ENCODE peak calls at places on chromosomes 7 and 10, in six cellular contexts. One of them, this sample, is unnamed.

GRCh38 chr7:7190142-7190541 is 7.8 kb downstream of the C1GALT1 start:
- DNase-seq in HEK293T: no peak
- DNase-seq in retina: no peak
- DNase-seq in HFF-Myc: no peak
- DNase-seq in amygdala: no peak
- DNase-seq in GM03348: peak
- DNase-seq in this sample: no peak

GRCh38 chr7:130918129-130919052 is 184.4 kb upstream of the KLF14 start:
- DNase-seq in retina: no peak
- DNase-seq in GM03348: no peak
- DNase-seq in HFF-Myc: no peak
- DNase-seq in HEK293T: no peak
- DNase-seq in amygdala: no peak
- DNase-seq in this sample: no peak

GRCh38 chr7:157397751-157398691 is 61.2 kb downstream of the DNAJB6 start:
- DNase-seq in HFF-Myc: peak
- DNase-seq in GM03348: peak
- DNase-seq in amygdala: peak
- DNase-seq in HEK293T: peak
- DNase-seq in retina: no peak
- DNase-seq in this sample: peak

GRCh38 chr10:122363722-122364463 is 10.6 kb upstream of the PLEKHA1 start:
- DNase-seq in HFF-Myc: no peak
- DNase-seq in HEK293T: no peak
- DNase-seq in GM03348: peak
- DNase-seq in amygdala: no peak
- DNase-seq in retina: no peak
- DNase-seq in this sample: peak

GRCh38 chr10:114163062-114163861 is 10.7 kb downstream of the CCDC186 start:
- DNase-seq in HEK293T: no peak
- DNase-seq in HFF-Myc: no peak
- DNase-seq in retina: no peak
- DNase-seq in amygdala: no peak
- DNase-seq in GM03348: peak
- DNase-seq in this sample: no peak

GRCh38 chr10:44467090-44467489 is 82.2 kb upstream of the CXCL12 start:
- DNase-seq in HFF-Myc: no peak
- DNase-seq in amygdala: no peak
- DNase-seq in HEK293T: no peak
- DNase-seq in retina: no peak
- DNase-seq in GM03348: no peak
- DNase-seq in this sample: no peak

GRCh38 chr7:50226669-50227068 is 77.8 kb upstream of the IKZF1 start:
- DNase-seq in HFF-Myc: no peak
- DNase-seq in amygdala: no peak
- DNase-seq in HEK293T: no peak
- DNase-seq in GM03348: no peak
- DNase-seq in retina: no peak
- DNase-seq in this sample: no peak

GRCh38 chr7:33882040-33882800 is 23.1 kb upstream of the BMPER start:
- DNase-seq in GM03348: peak
- DNase-seq in HEK293T: no peak
- DNase-seq in retina: no peak
- DNase-seq in HFF-Myc: no peak
- DNase-seq in amygdala: no peak
- DNase-seq in this sample: no peak

GRCh38 chr7:127751723-127752448 is 99.9 kb downstream of the SND1 start:
- DNase-seq in retina: peak
- DNase-seq in HEK293T: no peak
- DNase-seq in amygdala: no peak
- DNase-seq in GM03348: peak
- DNase-seq in HFF-Myc: no peak
- DNase-seq in this sample: peak

GRCh38 chr7:25672476-25672875 is 444.2 kb upstream of the NPVF start:
- DNase-seq in GM03348: no peak
- DNase-seq in HFF-Myc: no peak
- DNase-seq in amygdala: no peak
- DNase-seq in HEK293T: no peak
- DNase-seq in retina: no peak
- DNase-seq in this sample: no peak

GRCh38 chr10:103546401-103546800 is 52.9 kb downstream of the NEURL1 start:
- DNase-seq in HEK293T: no peak
- DNase-seq in amygdala: no peak
- DNase-seq in retina: no peak
- DNase-seq in HFF-Myc: no peak
- DNase-seq in GM03348: no peak
- DNase-seq in this sample: no peak

GRCh38 chr10:124748206-124748605 is 4.0 kb upstream of the FAM53B start:
- DNase-seq in retina: no peak
- DNase-seq in amygdala: no peak
- DNase-seq in HFF-Myc: no peak
- DNase-seq in HEK293T: no peak
- DNase-seq in GM03348: no peak
- DNase-seq in this sample: no peak

GRCh38 chr7:30421647-30422196 is 56.9 kb downstream of the NOD1 start:
- DNase-seq in amygdala: no peak
- DNase-seq in retina: no peak
- DNase-seq in HEK293T: no peak
- DNase-seq in HFF-Myc: no peak
- DNase-seq in GM03348: no peak
- DNase-seq in this sample: no peak

GRCh38 chr7:152894295-152895170 is 135.0 kb downstream of the ACTR3B start:
- DNase-seq in HFF-Myc: no peak
- DNase-seq in HEK293T: peak
- DNase-seq in amygdala: no peak
- DNase-seq in retina: peak
- DNase-seq in GM03348: peak
- DNase-seq in this sample: no peak

GRCh38 chr7:105205592-105206211 is 183.0 kb downstream of the SRPK2 start:
- DNase-seq in retina: no peak
- DNase-seq in HFF-Myc: no peak
- DNase-seq in amygdala: no peak
- DNase-seq in GM03348: no peak
- DNase-seq in HEK293T: no peak
- DNase-seq in this sample: no peak

GRCh38 chr10:110225441-110225755 is 18.0 kb downstream of the MXI1 start:
- DNase-seq in amygdala: no peak
- DNase-seq in GM03348: no peak
- DNase-seq in HEK293T: no peak
- DNase-seq in retina: no peak
- DNase-seq in HFF-Myc: no peak
- DNase-seq in this sample: no peak

GRCh38 chr10:2928219-2928840 is 139.0 kb upstream of the PFKP start:
- DNase-seq in amygdala: peak
- DNase-seq in retina: peak
- DNase-seq in GM03348: peak
- DNase-seq in HFF-Myc: peak
- DNase-seq in HEK293T: peak
- DNase-seq in this sample: peak

GRCh38 chr7:98621573-98622482 is 4.7 kb downstream of the NPTX2 start:
- DNase-seq in HFF-Myc: no peak
- DNase-seq in HEK293T: no peak
- DNase-seq in retina: peak
- DNase-seq in amygdala: no peak
- DNase-seq in GM03348: no peak
- DNase-seq in this sample: no peak

This sample was measured in mammary epithelial cell.